ENCODE peak calls at places on chromosomes 6 and 20, in five cellular contexts. Y is mammary epithelial cell, L is colonic mucosa, N is upper lobe of right lung, R is right cardiac atrium. V is an unnamed sample.

GRCh38 chr6:157265630-157266029 is 57.7 kb downstream of the TMEM242 start:
- DNase-seq in Y (no peak), L (no peak), N (peak), R (no peak), V (no peak)

GRCh38 chr6:36912583-36912982 is 26.8 kb downstream of the C6orf89 start:
- DNase-seq in Y (peak), L (no peak), N (no peak), R (no peak), V (no peak)

GRCh38 chr20:59145247-59145925 is 18.2 kb upstream of the ZNF831 start:
- DNase-seq in Y (no peak), L (no peak), N (no peak), R (no peak), V (no peak)

GRCh38 chr6:101011165-101011564 is 130.0 kb upstream of the ASCC3 start:
- DNase-seq in Y (peak), L (peak), N (no peak), R (no peak), V (no peak)

GRCh38 chr6:138576303-138576702 is 77.0 kb upstream of the NHSL1 start:
- DNase-seq in Y (no peak), L (no peak), N (no peak), R (no peak), V (no peak)

GRCh38 chr6:89378628-89379027 is 26.1 kb upstream of the UBE2J1 start:
- DNase-seq in Y (no peak), L (no peak), N (no peak), R (no peak), V (no peak)

GRCh38 chr6:73050706-73051105 is 174.6 kb downstream of the KHDC1L start:
- DNase-seq in Y (no peak), L (no peak), N (no peak), R (no peak), V (no peak)

GRCh38 chr20:51700809-51701285 is 67.3 kb downstream of the ATP9A start:
- DNase-seq in Y (peak), L (peak), N (no peak), R (no peak), V (no peak)

GRCh38 chr6:13447949-13448724 is 39.3 kb downstream of the GFOD1 start:
- DNase-seq in Y (peak), L (no peak), N (no peak), R (no peak), V (no peak)

GRCh38 chr6:136284909-136285308 is 4.7 kb downstream of the BCLAF1 start:
- DNase-seq in Y (peak), L (no peak), N (no peak), R (no peak), V (no peak)

GRCh38 chr6:35602133-35602946 is 86.4 kb downstream of the FKBP5 start:
- DNase-seq in Y (peak), L (no peak), N (no peak), R (no peak), V (no peak)

GRCh38 chr6:70998148-70998547 is 41.3 kb upstream of the B3GAT2 start:
- DNase-seq in Y (no peak), L (no peak), N (no peak), R (no peak), V (no peak)

GRCh38 chr6:5865492-5866031 is 141.2 kb downstream of the NRN1 start:
- DNase-seq in Y (no peak), L (no peak), N (no peak), R (no peak), V (no peak)

GRCh38 chr6:1027109-1027794 is 284.6 kb upstream of the FOXQ1 start:
- DNase-seq in Y (peak), L (no peak), N (no peak), R (no peak), V (no peak)

GRCh38 chr20:38927902-38928578 is 1.8 kb downstream of the FAM83D start:
- DNase-seq in Y (peak), L (peak), N (no peak), R (no peak), V (no peak)

DNA sequence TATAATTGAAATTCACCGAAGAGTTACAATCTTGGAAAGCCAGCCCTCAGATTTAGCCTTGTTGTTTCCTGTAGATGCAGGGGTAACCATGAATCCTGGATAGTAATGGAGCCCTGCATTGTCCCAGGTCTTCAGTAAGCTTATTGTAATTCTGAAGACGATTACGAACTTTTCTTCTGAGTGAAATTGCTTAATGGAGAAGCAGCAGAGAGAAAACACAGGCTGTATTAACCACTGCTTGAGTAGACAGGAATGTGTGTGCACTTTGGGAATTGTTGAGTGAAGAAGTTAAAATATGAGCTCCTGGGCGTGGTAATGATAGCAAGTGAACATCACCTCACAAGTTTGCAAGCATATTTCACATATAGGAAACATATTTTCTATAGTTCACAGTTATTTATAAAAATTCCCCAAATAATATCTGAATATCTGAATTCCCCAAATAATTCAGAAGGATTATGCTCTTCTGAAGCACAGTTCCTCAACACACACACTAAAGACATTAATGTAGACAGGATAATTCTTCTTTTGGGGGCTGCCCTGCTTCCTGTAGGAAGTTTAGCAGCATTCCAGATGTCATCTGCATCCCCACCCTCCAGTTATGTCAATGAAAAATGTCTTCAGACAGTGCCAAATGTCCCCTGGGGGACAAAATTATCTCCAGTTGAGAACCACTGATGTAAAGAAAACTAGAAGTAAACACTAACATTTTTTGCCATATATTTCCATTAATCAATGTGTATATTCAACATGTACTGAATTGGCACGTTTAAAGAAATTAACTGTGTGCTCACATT is 26.1 kb upstream of the NAA20 start:
- DNase-seq in Y (no peak), L (no peak), N (no peak), R (no peak), V (no peak)
- H3K27ac ChIP-seq in Y (peak), L (no peak), N (no peak), R (no peak), V (no peak)

GRCh38 chr20:54361485-54361884 is 113.9 kb upstream of the DOK5 start:
- DNase-seq in Y (no peak), L (no peak), N (no peak), R (no peak), V (no peak)
- H3K27ac ChIP-seq in Y (no peak), L (no peak), N (no peak), R (no peak), V (no peak)

DNA sequence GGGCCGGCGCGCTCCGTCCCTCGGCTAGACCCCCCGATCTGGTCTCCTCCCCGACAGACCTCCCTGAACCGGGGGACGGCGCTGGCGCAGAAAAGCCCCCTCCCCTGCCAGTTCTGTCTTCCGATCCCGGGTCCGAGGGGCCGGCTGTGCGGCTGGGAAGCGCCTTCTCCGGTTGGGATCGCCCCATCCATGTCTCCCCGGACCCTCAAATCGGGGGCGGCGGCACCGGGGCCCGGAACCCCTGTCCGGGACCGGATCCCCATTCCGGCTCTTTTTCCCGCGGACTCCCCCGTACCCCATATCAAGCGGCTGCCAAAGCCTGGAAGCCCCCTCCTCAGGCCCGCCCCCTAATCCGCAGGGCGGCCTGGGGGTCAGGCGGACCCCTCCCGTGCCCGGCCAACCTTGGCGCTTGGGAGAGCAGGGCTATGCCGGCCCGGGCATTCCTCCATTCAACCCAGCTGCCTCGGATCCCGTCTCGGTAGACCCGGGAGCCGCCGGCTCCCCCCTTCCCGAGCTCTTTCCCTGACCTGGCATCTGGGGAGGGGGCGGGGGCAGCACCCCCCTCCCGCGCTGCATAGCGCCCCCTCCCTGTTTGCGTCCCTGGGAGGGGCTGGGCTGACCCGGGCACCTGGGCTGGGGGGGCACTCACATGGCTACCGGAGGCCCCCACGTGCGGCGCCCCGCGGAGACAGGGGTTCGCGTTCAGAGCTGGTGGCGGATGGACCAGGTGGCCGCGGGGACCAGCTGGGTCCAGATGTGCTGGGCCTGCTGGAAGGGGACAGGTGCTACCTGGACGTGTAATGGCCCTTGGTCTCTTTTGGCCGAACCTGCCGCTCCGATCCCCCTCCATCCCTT is 645 bp downstream of the DLGAP4 start:
- DNase-seq in Y (no peak), L (no peak), N (peak), R (no peak), V (no peak)
- H3K27ac ChIP-seq in Y (no peak), L (no peak), N (no peak), R (no peak), V (no peak)

DNA sequence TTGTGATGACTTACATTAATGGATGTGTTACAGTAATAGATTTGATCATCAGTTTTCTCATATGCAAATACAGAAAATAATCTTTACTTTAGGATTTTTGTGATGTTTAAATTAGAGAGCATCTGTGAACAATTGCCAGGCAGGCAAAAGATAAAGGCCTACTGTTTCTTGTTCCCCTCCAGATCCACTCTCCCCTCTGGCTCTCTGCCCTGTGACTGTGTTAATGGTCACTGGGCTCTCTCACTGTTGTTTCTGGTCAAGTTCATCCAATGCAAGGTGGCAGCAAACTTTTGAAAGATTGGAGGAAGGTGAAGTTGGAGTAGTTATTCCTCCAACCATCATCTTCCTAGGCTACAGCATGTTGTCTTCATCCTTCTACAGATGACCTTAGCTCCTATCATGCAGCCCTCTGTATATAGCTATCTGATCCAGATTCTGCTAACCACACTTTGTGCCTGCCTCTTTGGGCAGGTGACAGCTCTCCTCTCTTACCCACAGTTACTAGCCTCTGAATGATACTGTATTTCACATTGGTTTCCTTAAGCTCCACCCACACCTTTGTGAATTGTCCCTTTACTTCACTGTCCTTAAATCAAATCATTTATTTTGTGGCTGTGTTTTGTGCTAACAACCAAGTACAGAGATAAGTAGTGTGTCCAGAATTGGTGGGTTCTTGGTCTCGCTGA is 48.9 kb upstream of the ARG1 start:
- DNase-seq in Y (no peak), L (no peak), N (no peak), R (no peak), V (no peak)
- H3K27ac ChIP-seq in Y (no peak), L (no peak), N (no peak), R (no peak), V (no peak)

V was measured in H1.